ENCODE peak calls at places on chromosomes 11 and 22, in eight cellular contexts. W, F, J, V, Y, O, A and P are unnamed samples.

GRCh38 chr11:122154227-122154626 is 38.2 kb upstream of the BLID start:
- DNase-seq in W (no peak), V (no peak), Y (peak; percentile 17), A (no peak), O (no peak), F (no peak), J (no peak), P (no peak)

GRCh38 chr11:92556435-92556834 is 331.8 kb downstream of the FAT3 start:
- DNase-seq in O (peak; percentile 6), W (no peak), Y (no peak), A (peak; percentile 47), J (peak; percentile 36), V (peak; percentile 2), F (peak; percentile 56), P (peak; percentile 10)

GRCh38 chr22:19962909-19963806 is 21.5 kb upstream of the TXNRD2 start:
- DNase-seq in W (no peak), F (peak; percentile 92), J (no peak), A (no peak), Y (peak; percentile 2), V (peak; percentile 90), O (peak; percentile 64), P (no peak)

GRCh38 chr11:39190751-39191150 is 2268.7 kb downstream of the LRRC4C start:
- DNase-seq in V (no peak), W (no peak), O (no peak), F (no peak), Y (no peak), A (no peak), J (no peak), P (no peak)

GRCh38 chr11:23995891-23996290 is 501.0 kb upstream of the LUZP2 start:
- DNase-seq in W (no peak), V (no peak), O (no peak), A (no peak), F (no peak), Y (no peak), J (no peak), P (no peak)

GRCh38 chr11:119999220-119999619 is 138.7 kb downstream of the TRIM29 start:
- DNase-seq in V (peak; percentile 23), W (no peak), Y (no peak), F (peak; percentile 80), O (peak; percentile 13), J (no peak), A (peak; percentile 13), P (no peak)

GRCh38 chr22:38383417-38383816 is 66.2 kb upstream of the CSNK1E start:
- DNase-seq in W (no peak), O (no peak), A (no peak), V (no peak), Y (no peak), J (no peak), F (no peak), P (no peak)

GRCh38 chr11:75480185-75480889 is 45.4 kb downstream of the GDPD5 start:
- DNase-seq in F (no peak), W (no peak), J (no peak), A (no peak), O (no peak), Y (no peak), V (no peak), P (no peak)

GRCh38 chr11:94638278-94638901 is 71.2 kb downstream of the PIWIL4 start:
- DNase-seq in W (no peak), F (no peak), A (no peak), Y (no peak), V (no peak), J (no peak), O (no peak), P (no peak)